ENCODE peak calls at places on chromosomes 12 and 14, in four cellular contexts. Y, Q, L and J are unnamed samples.

GRCh38 chr14:75941030-75941429 is 40.8 kb downstream of the TGFB3 start:
- DNase-seq in Y (no peak), Q (no peak), L (no peak), J (no peak)

GRCh38 chr14:34931206-34931605 is 51.6 kb upstream of the SRP54 start:
- DNase-seq in Y (no peak), Q (no peak), L (no peak), J (no peak)

GRCh38 chr14:105860615-105861580 is 334.5 kb downstream of the TMEM121 start:
- DNase-seq in Y (peak; percentile 5), Q (no peak), L (peak; percentile 1), J (no peak)

GRCh38 chr14:24130380-24130716 is at the start of gene FITM1:
- DNase-seq in Y (no peak), Q (no peak), L (no peak), J (no peak)

GRCh38 chr12:64256166-64256800 is 34.2 kb upstream of the KICS2 start:
- DNase-seq in Y (no peak), Q (peak; percentile 16), L (no peak), J (no peak)

GRCh38 chr12:63917864-63918742 is 73.6 kb downstream of the SRGAP1 start:
- DNase-seq in Y (no peak), Q (peak; percentile 93), L (no peak), J (no peak)

GRCh38 chr14:30443368-30444007 is 115.5 kb upstream of the G2E3 start:
- DNase-seq in Y (no peak), Q (peak; percentile 20), L (no peak), J (no peak)

GRCh38 chr14:68111733-68112270 is 292.2 kb downstream of the RAD51B start:
- DNase-seq in Y (no peak), Q (no peak), L (no peak), J (no peak)

GRCh38 chr12:26853303-26854027 is 20.5 kb upstream of the ITPR2 start:
- DNase-seq in Y (peak; percentile 56), Q (peak; percentile 52), L (peak; percentile 61), J (no peak)

GRCh38 chr12:62934799-62935674 is at the start of gene PPM1H:
- DNase-seq in Y (peak; percentile 94), Q (peak; percentile 29), L (peak; percentile 76), J (peak; percentile 65)

GRCh38 chr14:50798048-50798421 is 32.9 kb downstream of the NIN start:
- DNase-seq in Y (no peak), Q (no peak), L (no peak), J (no peak)

GRCh38 chr14:65346895-65347294 is 65.6 kb upstream of the FUT8 start:
- DNase-seq in Y (no peak), Q (peak; percentile 22), L (no peak), J (peak; percentile 59)

GRCh38 chr12:76921891-76922664 is 43.3 kb upstream of the CSRP2 start:
- DNase-seq in Y (no peak), Q (no peak), L (no peak), J (no peak)

GRCh38 chr14:57847096-57847495 is 18.8 kb downstream of the SLC35F4 start:
- DNase-seq in Y (no peak), Q (no peak), L (no peak), J (no peak)

GRCh38 chr14:64956697-64957412 is 14.3 kb upstream of the GPX2 start:
- DNase-seq in Y (no peak), Q (no peak), L (no peak), J (no peak)

GRCh38 chr12:124162151-124163110 is 132.5 kb upstream of the RFLNA start:
- DNase-seq in Y (no peak), Q (no peak), L (no peak), J (no peak)

GRCh38 chr12:108810636-108811035 is 46.7 kb downstream of the SSH1 start:
- DNase-seq in Y (no peak), Q (no peak), L (no peak), J (no peak)

GRCh38 chr12:46414591-46415268 is 42.2 kb upstream of the SLC38A2 start:
- DNase-seq in Y (no peak), Q (no peak), L (no peak), J (no peak)

GRCh38 chr14:61753631-61754030 is 8.6 kb upstream of the SNAPC1 start:
- DNase-seq in Y (no peak), Q (no peak), L (no peak), J (no peak)

GRCh38 chr14:94517248-94517640 is 8.0 kb upstream of the SERPINA12 start:
- DNase-seq in Y (no peak), Q (no peak), L (no peak), J (no peak)

GRCh38 chr14:96177766-96178377 is 26.8 kb upstream of the BDKRB2 start:
- DNase-seq in Y (no peak), Q (no peak), L (no peak), J (no peak)

GRCh38 chr12:118418385-118419057 is 42.2 kb downstream of the SUDS3 start:
- DNase-seq in Y (no peak), Q (no peak), L (no peak), J (no peak)

GRCh38 chr14:55077691-55078151 is 26.3 kb downstream of the MAPK1IP1L start:
- DNase-seq in Y (peak; percentile 36), Q (peak; percentile 14), L (no peak), J (no peak)

GRCh38 chr14:88831285-88831684 is 6.8 kb downstream of the TTC8 start:
- DNase-seq in Y (no peak), Q (peak; percentile 23), L (no peak), J (no peak)

GRCh38 chr14:56217380-56218045 is 99.3 kb downstream of the PELI2 start:
- DNase-seq in Y (no peak), Q (no peak), L (no peak), J (no peak)

GRCh38 chr12:74725154-74725553 is 187.5 kb downstream of the ATXN7L3B start:
- DNase-seq in Y (no peak), Q (peak; percentile 44), L (no peak), J (no peak)

GRCh38 chr12:60278209-60278608 is 682.4 kb downstream of the SLC16A7 start:
- DNase-seq in Y (no peak), Q (no peak), L (no peak), J (no peak)

GRCh38 chr14:75229923-75230792 is 48.5 kb upstream of the FOS start:
- DNase-seq in Y (peak; percentile 58), Q (peak; percentile 41), L (peak; percentile 71), J (no peak)

GRCh38 chr12:131011165-131012079 is 57.7 kb downstream of the ADGRD1 start:
- DNase-seq in Y (no peak), Q (no peak), L (peak; percentile 61), J (peak; percentile 78)

GRCh38 chr12:49798248-49798647 is 30.0 kb downstream of the NCKAP5L start:
- DNase-seq in Y (no peak), Q (no peak), L (no peak), J (no peak)

GRCh38 chr12:95126076-95126475 is 52.7 kb upstream of the NR2C1 start:
- DNase-seq in Y (no peak), Q (no peak), L (no peak), J (no peak)

GRCh38 chr12:1505151-1505450 is 89.3 kb downstream of the FBXL14 start:
- DNase-seq in Y (no peak), Q (no peak), L (no peak), J (no peak)

GRCh38 chr12:30974746-30975500 is 48.4 kb downstream of the TSPAN11 start:
- DNase-seq in Y (no peak), Q (no peak), L (no peak), J (no peak)

DNA sequence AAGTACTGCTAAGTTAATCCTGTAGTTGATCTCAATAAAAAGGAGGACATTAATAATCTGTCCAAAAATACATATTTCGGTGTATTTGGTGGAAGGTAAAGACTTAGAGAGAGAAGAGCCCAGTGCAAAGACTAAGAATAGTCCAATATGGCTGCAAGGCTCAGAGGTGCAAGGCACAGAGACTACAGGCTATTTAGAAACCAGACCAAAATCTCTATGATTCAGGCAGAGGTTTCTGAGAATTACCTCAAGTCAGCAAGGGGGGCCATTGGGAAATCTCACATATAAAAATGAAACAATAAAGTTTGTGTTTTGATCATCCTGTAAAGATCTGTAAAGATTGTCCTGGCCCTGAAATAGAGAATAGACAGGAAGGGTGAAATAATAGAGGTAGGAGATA is 1173.0 kb downstream of the VRK1 start:
- DNase-seq in Y (no peak), Q (no peak), L (no peak), J (no peak)
- H3K36me3 ChIP-seq in Y (no peaks in the 10 kb centered on the region), Q (no peaks in the 10 kb centered on the region), L (no peaks in the 10 kb centered on the region), J (no peaks in the 10 kb centered on the region)

GRCh38 chr12:111544032-111544431 is 55.1 kb downstream of the ATXN2 start:
- DNase-seq in Y (no peak), Q (no peak), L (no peak), J (no peak)

GRCh38 chr12:111546758-111547383 is 52.2 kb downstream of the ATXN2 start:
- DNase-seq in Y (no peak), Q (no peak), L (no peak), J (no peak)

GRCh38 chr12:111546171-111546570 is 52.9 kb downstream of the ATXN2 start:
- DNase-seq in Y (no peak), Q (no peak), L (no peak), J (no peak)
- H3K36me3 ChIP-seq in Y (no peaks in the 10 kb centered on the region), Q (peaks cover 24% of the 10 kb centered on the region), L (peaks cover 64% of the 10 kb centered on the region), J (peaks cover 35% of the 10 kb centered on the region)

GRCh38 chr14:71346685-71347084 is 439.4 kb downstream of the PCNX1 start:
- DNase-seq in Y (no peak), Q (no peak), L (no peak), J (no peak)
- H3K36me3 ChIP-seq in Y (no peaks in the 10 kb centered on the region), Q (no peaks in the 10 kb centered on the region), L (no peaks in the 10 kb centered on the region), J (no peaks in the 10 kb centered on the region)

GRCh38 chr12:57183939-57184725 is 32.5 kb upstream of the NXPH4 start:
- DNase-seq in Y (no peak), Q (no peak), L (no peak), J (no peak)
- H3K36me3 ChIP-seq in Y (no peaks in the 10 kb centered on the region), Q (peaks cover 92% of the 10 kb centered on the region), L (peaks cover 86% of the 10 kb centered on the region), J (peaks cover 85% of the 10 kb centered on the region)

GRCh38 chr14:60125918-60126317 is 34.2 kb downstream of the PCNX4 start:
- DNase-seq in Y (no peak), Q (no peak), L (no peak), J (no peak)
- H3K36me3 ChIP-seq in Y (peaks cover 5% of the 10 kb centered on the region), Q (peaks cover 56% of the 10 kb centered on the region), L (peaks cover 84% of the 10 kb centered on the region), J (peaks cover 72% of the 10 kb centered on the region)

GRCh38 chr14:22535916-22536315 is 53.1 kb downstream of the DAD1 start:
- DNase-seq in Y (no peak), Q (no peak), L (no peak), J (no peak)
- H3K36me3 ChIP-seq in Y (no peaks in the 10 kb centered on the region), Q (no peaks in the 10 kb centered on the region), L (no peaks in the 10 kb centered on the region), J (no peaks in the 10 kb centered on the region)

GRCh38 chr14:20446889-20447288 is 7.7 kb downstream of the OSGEP start:
- DNase-seq in Y (no peak), Q (no peak), L (no peak), J (no peak)
- H3K36me3 ChIP-seq in Y (peaks cover 32% of the 10 kb centered on the region), Q (peaks cover 54% of the 10 kb centered on the region), L (peaks cover 66% of the 10 kb centered on the region), J (peaks cover 65% of the 10 kb centered on the region)

GRCh38 chr12:106364261-106364660 is 6.7 kb downstream of the POLR3B start:
- DNase-seq in Y (no peak), Q (no peak), L (no peak), J (no peak)

GRCh38 chr12:106369624-106370346 is 12.2 kb downstream of the POLR3B start:
- DNase-seq in Y (no peak), Q (peak; percentile 62), L (no peak), J (no peak)
- H3K36me3 ChIP-seq in Y (peaks cover 8% of the 10 kb centered on the region), Q (peaks cover 8% of the 10 kb centered on the region), L (peaks cover 68% of the 10 kb centered on the region), J (peaks cover 13% of the 10 kb centered on the region)